ENCODE peak calls at places on chromosome 9, in ten cellular contexts. E is stimulated activated CD4-positive, alpha-beta T cell treated with anti-CD3 and anti-CD28 coated beads, Interleukin-12 subunit alpha, Interleukin-12 subunit beta, amount 100 ng/mL, for 48 hours; U is stimulated activated effector memory CD8-positive, alpha-beta T cell treated with anti-CD3 and anti-CD28 coated beads, Interleukin-12 subunit alpha, Interleukin-12 subunit beta, amount 100 ng/mL, for 72 hours; T is HFFc6; N is NCI-H524 treated with DMSO at 0.1 percent for 48 hours; R is osteoblast; H is stimulated activated CD8-positive, alpha-beta memory T cell treated with anti-CD3 and anti-CD28 coated beads, Interleukin-7, amount 100 ng/mL, for 4 hours; Q is mucosa of descending colon; K is GM06990; O is GDM1. G is an unnamed sample.

GRCh38 chr9:9558907-9559306 is 1053.9 kb downstream of the PTPRD start:
- DNase-seq in E (no peak), U (no peak), T (no peak), N (no peak), R (no peak), H (no peak), Q (no peak), K (no peak), O (no peak), G (no peak)

GRCh38 chr9:13811876-13812275 is 502.1 kb downstream of the NFIB start:
- DNase-seq in E (no peak), U (no peak), T (no peak), N (no peak), R (no peak), H (no peak), Q (no peak), K (no peak), O (no peak), G (no peak)

GRCh38 chr9:114125614-114126013 is 26.5 kb upstream of the KIF12 start:
- DNase-seq in E (no peak), U (no peak), T (no peak), N (no peak), R (peak), H (no peak), Q (no peak), K (no peak), O (no peak), G (no peak)

GRCh38 chr9:99239341-99240055 is 17.4 kb downstream of the SEC61B start:
- DNase-seq in E (no peak), U (no peak), T (peak), N (no peak), R (peak), H (no peak), Q (no peak), K (no peak), O (no peak), G (no peak)

GRCh38 chr9:113486327-113486726 is 22.8 kb downstream of the RGS3 start:
- DNase-seq in E (no peak), U (no peak), T (no peak), N (no peak), R (no peak), H (no peak), Q (no peak), K (no peak), O (no peak), G (no peak)

GRCh38 chr9:104905931-104906330 is 22.0 kb downstream of the ABCA1 start:
- DNase-seq in E (no peak), U (no peak), T (no peak), N (no peak), R (no peak), H (no peak), Q (no peak), K (no peak), O (no peak), G (no peak)

GRCh38 chr9:136169495-136169894 is 35.4 kb downstream of the LHX3 start:
- DNase-seq in E (no peak), U (no peak), T (no peak), N (no peak), R (no peak), H (no peak), Q (no peak), K (no peak), O (no peak), G (no peak)

GRCh38 chr9:27528886-27529315 is 713 bp downstream of the MOB3B start:
- DNase-seq in E (peak), U (peak), T (no peak), N (no peak), R (peak), H (peak), Q (peak), K (peak), O (no peak), G (no peak)

GRCh38 chr9:16316406-16316805 is 554.1 kb downstream of the BNC2 start:
- DNase-seq in E (no peak), U (no peak), T (no peak), N (peak), R (peak), H (no peak), Q (no peak), K (no peak), O (no peak), G (no peak)

GRCh38 chr9:126390923-126391322 is 64.3 kb downstream of the MVB12B start:
- DNase-seq in E (no peak), U (no peak), T (no peak), N (no peak), R (no peak), H (no peak), Q (peak), K (no peak), O (no peak), G (no peak)

G was measured in kidney glomerular epithelial cell.